ENCODE peak calls at places on chromosomes 3 and 15, in ten cellular contexts. M is HCT116, W is prostate gland, K is transverse colon, T is SK-N-SH, Y is suprapubic skin, U is GM23338, P is breast epithelium, Z is sigmoid colon, H is K562. S is an unnamed sample. For H3K4me1, the result is how much of the 10 kb centered on the place peaks cover.

GRCh38 chr3:196603683-196604082 is 35.2 kb downstream of the FBXO45 start:
- DNase-seq in M (no peak), W (no peak), K (no peak), T (no peak), Y (no peak), U (no peak), P (no peak), Z (no peak), H (no peak), S (no peak)

GRCh38 chr15:60349589-60349988 is 48.2 kb downstream of the ANXA2 start:
- DNase-seq in M (no peak), W (no peak), K (no peak), T (no peak), Y (no peak), U (no peak), P (no peak), Z (no peak), H (no peak), S (no peak)

GRCh38 chr15:32730677-32731654 is 13.2 kb downstream of the GREM1 start:
- DNase-seq in M (peak), W (peak), K (peak), T (no peak), Y (no peak), U (peak), P (no peak), Z (no peak), H (peak), S (peak)

GRCh38 chr3:16290007-16290826 is 25.2 kb downstream of the OXNAD1 start:
- DNase-seq in M (peak), W (no peak), K (peak), T (peak), Y (no peak), U (peak), P (no peak), Z (no peak), H (peak), S (peak)

GRCh38 chr3:139941580-139941979 is 6.6 kb downstream of the CLSTN2 start:
- DNase-seq in M (no peak), W (no peak), K (no peak), T (no peak), Y (no peak), U (no peak), P (no peak), Z (no peak), H (no peak), S (no peak)

GRCh38 chr15:63408514-63408913 is 26.9 kb upstream of the CA12 start:
- DNase-seq in M (no peak), W (no peak), K (no peak), T (no peak), Y (no peak), U (no peak), P (no peak), Z (no peak), H (no peak), S (no peak)

GRCh38 chr3:58560771-58561311 is 16.4 kb downstream of the FAM107A start:
- DNase-seq in M (no peak), W (no peak), K (no peak), T (no peak), Y (no peak), U (peak), P (no peak), Z (no peak), H (peak), S (no peak)

GRCh38 chr3:133935843-133936825 is 40.5 kb upstream of the RAB6B start:
- DNase-seq in M (no peak), W (no peak), K (no peak), T (no peak), Y (peak), U (no peak), P (no peak), Z (peak), H (no peak), S (peak)

GRCh38 chr3:41075958-41076357 is 123.3 kb upstream of the CTNNB1 start:
- DNase-seq in M (no peak), W (no peak), K (no peak), T (peak), Y (no peak), U (peak), P (no peak), Z (peak), H (no peak), S (no peak)

GRCh38 chr15:68431037-68431791 is 749 bp downstream of the ITGA11 start:
- DNase-seq in M (no peak), W (no peak), K (no peak), T (peak), Y (no peak), U (peak), P (peak), Z (no peak), H (no peak), S (peak)

GRCh38 chr15:69116391-69116790 is 44.0 kb upstream of the GLCE start:
- DNase-seq in M (no peak), W (no peak), K (no peak), T (no peak), Y (no peak), U (peak), P (no peak), Z (no peak), H (no peak), S (no peak)

GRCh38 chr3:4709336-4709735 is 216.2 kb downstream of the ITPR1 start:
- DNase-seq in M (no peak), W (no peak), K (no peak), T (no peak), Y (no peak), U (no peak), P (no peak), Z (no peak), H (no peak), S (no peak)

GRCh38 chr3:60610441-60611112 is 640.7 kb downstream of the FHIT start:
- DNase-seq in M (no peak), W (no peak), K (peak), T (no peak), Y (peak), U (no peak), P (no peak), Z (peak), H (no peak), S (peak)

GRCh38 chr15:79973445-79974180 is 2.6 kb upstream of the BCL2A1 start:
- DNase-seq in M (no peak), W (no peak), K (no peak), T (no peak), Y (no peak), U (no peak), P (no peak), Z (no peak), H (no peak), S (no peak)

GRCh38 chr3:55402886-55403605 is 84.1 kb downstream of the WNT5A start:
- DNase-seq in M (no peak), W (no peak), K (no peak), T (no peak), Y (no peak), U (no peak), P (no peak), Z (no peak), H (no peak), S (no peak)

GRCh38 chr3:173761161-173761560 is 363.6 kb downstream of the NLGN1 start:
- DNase-seq in M (no peak), W (no peak), K (no peak), T (no peak), Y (no peak), U (no peak), P (no peak), Z (no peak), H (no peak), S (no peak)

GRCh38 chr3:89690649-89691048 is 583.2 kb downstream of the EPHA3 start:
- DNase-seq in M (no peak), W (no peak), K (no peak), T (no peak), Y (no peak), U (peak), P (no peak), Z (no peak), H (no peak), S (no peak)

GRCh38 chr3:9901967-9902366 is 681 bp upstream of the IL17RE start:
- DNase-seq in M (no peak), W (no peak), K (no peak), T (no peak), Y (no peak), U (no peak), P (no peak), Z (no peak), H (no peak), S (no peak)

GRCh38 chr3:31709005-31709404 is 176.3 kb downstream of the STT3B start:
- DNase-seq in M (no peak), W (no peak), K (no peak), T (no peak), Y (no peak), U (no peak), P (no peak), Z (no peak), H (no peak), S (no peak)

GRCh38 chr15:39345176-39345575 is 235.7 kb upstream of the THBS1 start:
- DNase-seq in M (no peak), W (no peak), K (no peak), T (no peak), Y (no peak), U (peak), P (no peak), Z (no peak), H (no peak), S (no peak)

GRCh38 chr15:80898040-80898439 is 91.6 kb downstream of the MESD start:
- DNase-seq in M (no peak), W (no peak), K (no peak), T (no peak), Y (no peak), U (no peak), P (no peak), Z (no peak), H (no peak), S (no peak)

GRCh38 chr3:99468918-99469317 is 169.5 kb upstream of the COL8A1 start:
- DNase-seq in M (no peak), W (no peak), K (no peak), T (no peak), Y (no peak), U (no peak), P (no peak), Z (no peak), H (no peak), S (no peak)

GRCh38 chr3:4983739-4984510 is 4.7 kb downstream of the BHLHE40 start:
- DNase-seq in M (peak), W (no peak), K (peak), T (no peak), Y (peak), U (no peak), P (no peak), Z (no peak), H (peak), S (peak)

GRCh38 chr15:50506121-50506520 is 40.3 kb downstream of the USP50 start:
- DNase-seq in M (no peak), W (no peak), K (no peak), T (no peak), Y (no peak), U (peak), P (no peak), Z (no peak), H (no peak), S (no peak)

GRCh38 chr3:58387650-58388546 is 45.7 kb downstream of the PDHB start:
- DNase-seq in M (no peak), W (no peak), K (no peak), T (no peak), Y (no peak), U (no peak), P (no peak), Z (no peak), H (no peak), S (no peak)

GRCh38 chr3:22893001-22893400 is 310.1 kb upstream of the UBE2E2 start:
- DNase-seq in M (no peak), W (no peak), K (no peak), T (no peak), Y (no peak), U (no peak), P (no peak), Z (no peak), H (no peak), S (no peak)

GRCh38 chr15:91049378-91050127 is 27.2 kb upstream of the VPS33B start:
- DNase-seq in M (peak), W (peak), K (peak), T (peak), Y (no peak), U (peak), P (peak), Z (peak), H (peak), S (peak)

GRCh38 chr3:17951241-17951640 is 208.8 kb upstream of the TBC1D5 start:
- DNase-seq in M (no peak), W (no peak), K (no peak), T (no peak), Y (no peak), U (no peak), P (no peak), Z (no peak), H (no peak), S (no peak)

GRCh38 chr3:81580399-81580798 is 181.0 kb downstream of the GBE1 start:
- DNase-seq in M (no peak), W (no peak), K (no peak), T (no peak), Y (no peak), U (peak), P (no peak), Z (no peak), H (no peak), S (no peak)

DNA sequence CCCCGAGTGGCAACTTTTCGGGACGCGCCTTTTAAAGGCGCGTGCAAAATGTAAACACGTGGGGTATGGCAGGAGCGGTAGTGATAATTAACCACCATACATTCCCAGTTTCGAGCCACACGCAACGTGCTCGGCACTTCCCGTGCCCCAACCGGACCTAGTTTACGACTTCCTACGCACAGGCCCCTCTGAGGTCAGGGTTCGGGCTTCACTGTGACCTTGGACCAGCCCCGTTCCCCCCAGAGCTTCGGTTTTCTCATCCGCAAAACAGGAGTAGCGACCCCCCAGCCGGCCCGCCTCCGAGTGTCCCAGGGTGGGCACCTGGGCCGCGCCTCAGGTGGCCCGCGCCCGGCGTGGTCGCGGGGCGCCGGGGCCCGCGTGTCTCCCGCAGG is 451 bp downstream of the CHCHD4 start:
- DNase-seq in M (no peak), W (no peak), K (peak), T (peak), Y (peak), U (peak), P (no peak), Z (peak), H (no peak), S (peak)
- TF ChIP-seq POLR2AphosphoS5 in M (no peak), W (no peak), K (no peak), T (no peak), Y (no peak), U (no peak), P (no peak), Z (no peak), H (no peak), S (no peak)

GRCh38 chr15:70280781-70281180 is 183.1 kb upstream of the TLE3 start:
- DNase-seq in M (no peak), W (no peak), K (peak), T (no peak), Y (no peak), U (no peak), P (no peak), Z (no peak), H (no peak), S (no peak)

GRCh38 chr15:70283511-70283910 is 185.8 kb upstream of the TLE3 start:
- DNase-seq in M (no peak), W (no peak), K (no peak), T (no peak), Y (no peak), U (no peak), P (no peak), Z (no peak), H (no peak), S (no peak)

GRCh38 chr15:70281811-70282307 is 184.1 kb upstream of the TLE3 start:
- DNase-seq in M (no peak), W (no peak), K (no peak), T (no peak), Y (no peak), U (no peak), P (no peak), Z (no peak), H (no peak), S (no peak)

GRCh38 chr15:70279096-70279495 is 181.4 kb upstream of the TLE3 start:
- DNase-seq in M (no peak), W (no peak), K (no peak), T (no peak), Y (no peak), U (no peak), P (no peak), Z (no peak), H (no peak), S (no peak)

DNA sequence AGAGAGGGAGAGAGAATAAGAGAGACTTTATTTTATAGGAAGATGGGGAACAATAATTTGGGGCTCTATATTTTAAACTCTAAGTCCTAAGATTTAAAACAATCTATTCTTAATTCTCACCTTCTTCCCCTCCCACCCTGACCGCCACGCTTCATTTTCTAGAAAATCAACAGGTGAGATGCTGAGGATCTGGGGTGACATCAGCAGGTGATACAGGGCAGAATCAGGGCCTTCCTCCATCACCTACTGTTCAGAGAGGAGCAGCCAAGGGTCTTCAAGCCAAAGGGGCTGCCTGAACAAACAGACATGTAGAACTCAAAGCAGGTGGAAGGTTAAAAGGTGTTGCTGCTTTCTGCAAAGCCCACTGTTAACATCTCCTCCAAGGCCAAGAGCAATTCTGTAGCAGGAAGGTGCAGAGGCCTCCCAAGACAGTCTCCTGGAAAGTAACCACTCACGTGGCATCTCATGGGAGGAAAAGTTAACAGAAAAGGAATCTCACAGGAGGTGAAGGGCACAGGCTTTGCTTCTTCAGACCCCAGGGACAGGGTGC is 183.6 kb upstream of the TLE3 start:
- DNase-seq in M (no peak), W (no peak), K (no peak), T (no peak), Y (no peak), U (no peak), P (no peak), Z (no peak), H (no peak), S (no peak)
- H3K27ac ChIP-seq in M (no peak), W (no peak), K (no peak), T (no peak), Y (no peak), U (no peak), P (no peak), Z (peak), H (no peak), S (no peak)

GRCh38 chr3:177652556-177653290 is 455.4 kb upstream of the TBL1XR1 start:
- DNase-seq in M (no peak), W (no peak), K (no peak), T (no peak), Y (no peak), U (no peak), P (no peak), Z (no peak), H (no peak), S (no peak)

GRCh38 chr3:177642482-177643163 is 445.3 kb upstream of the TBL1XR1 start:
- DNase-seq in M (no peak), W (no peak), K (no peak), T (peak), Y (no peak), U (no peak), P (no peak), Z (no peak), H (no peak), S (no peak)

GRCh38 chr3:177642042-177642441 is 444.8 kb upstream of the TBL1XR1 start:
- DNase-seq in M (no peak), W (no peak), K (no peak), T (no peak), Y (no peak), U (no peak), P (no peak), Z (no peak), H (no peak), S (no peak)

GRCh38 chr3:177646749-177647148 is 449.5 kb upstream of the TBL1XR1 start:
- DNase-seq in M (no peak), W (no peak), K (peak), T (no peak), Y (no peak), U (no peak), P (no peak), Z (no peak), H (no peak), S (no peak)

DNA sequence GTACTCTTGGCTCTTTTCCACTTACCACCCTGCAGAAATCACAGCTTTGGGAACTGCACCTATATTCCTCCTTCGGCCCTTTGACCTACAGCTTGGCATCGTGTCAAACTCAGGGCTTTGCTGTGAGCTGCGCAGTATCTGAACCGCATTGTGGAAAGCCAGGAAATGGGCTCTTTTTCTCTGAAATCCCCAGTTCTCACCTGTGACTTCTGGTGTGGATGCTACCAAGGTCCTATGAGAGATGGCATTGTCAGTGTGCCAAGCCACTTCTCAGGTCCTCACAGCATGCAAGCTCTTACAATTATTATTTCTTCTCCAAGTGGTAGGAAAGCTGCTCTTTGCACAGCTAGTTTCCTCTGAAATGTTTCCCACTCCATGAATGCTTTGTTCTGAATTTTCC is 450.6 kb upstream of the TBL1XR1 start:
- DNase-seq in M (no peak), W (no peak), K (no peak), T (no peak), Y (no peak), U (no peak), P (no peak), Z (no peak), H (no peak), S (no peak)
- H3K4me1 ChIP-seq in M (under half), W (under half), K (under half), T (under half), Y (under half), U (under half), P (under half), Z (under half), H (under half), S (under half)

GRCh38 chr3:48000212-48000611 is 16.0 kb downstream of the MAP4 start:
- DNase-seq in M (no peak), W (no peak), K (no peak), T (no peak), Y (no peak), U (no peak), P (no peak), Z (no peak), H (no peak), S (no peak)

GRCh38 chr3:48002787-48003186 is 13.4 kb downstream of the MAP4 start:
- DNase-seq in M (no peak), W (no peak), K (no peak), T (no peak), Y (no peak), U (no peak), P (no peak), Z (no peak), H (no peak), S (no peak)

GRCh38 chr3:48004694-48005093 is 11.5 kb downstream of the MAP4 start:
- DNase-seq in M (no peak), W (no peak), K (no peak), T (no peak), Y (no peak), U (no peak), P (no peak), Z (no peak), H (no peak), S (no peak)

GRCh38 chr3:47996440-47996839 is 19.8 kb downstream of the MAP4 start:
- DNase-seq in M (no peak), W (no peak), K (no peak), T (no peak), Y (no peak), U (no peak), P (no peak), Z (no peak), H (no peak), S (no peak)

DNA sequence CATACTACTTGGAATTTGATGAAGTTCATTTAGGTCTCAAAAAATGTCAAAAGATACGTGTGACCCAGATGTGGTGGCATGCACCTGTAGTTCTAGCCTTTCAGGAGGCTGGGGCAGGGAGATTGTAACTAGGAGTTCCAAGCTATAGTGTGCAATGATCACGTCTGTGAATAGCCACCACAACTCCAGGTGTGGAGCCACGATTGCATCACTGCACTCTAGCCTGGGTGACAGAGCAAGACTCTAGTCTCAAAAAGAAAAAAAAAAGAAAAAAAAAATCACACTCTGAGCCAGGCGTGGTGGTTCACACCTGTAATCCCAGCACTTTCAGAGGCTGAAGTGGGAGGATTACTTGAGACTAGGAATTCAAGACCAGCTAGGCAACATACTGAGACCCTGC is 14.2 kb downstream of the MAP4 start:
- DNase-seq in M (no peak), W (no peak), K (no peak), T (no peak), Y (no peak), U (no peak), P (no peak), Z (no peak), H (no peak), S (no peak)
- TF ChIP-seq POLR2AphosphoS5 in M (no peak), W (no peak), K (no peak), T (no peak), Y (no peak), U (no peak), P (no peak), Z (no peak), H (no peak), S (no peak)

GRCh38 chr3:12845790-12846189 is 4.4 kb upstream of the RPL32 start:
- DNase-seq in M (no peak), W (no peak), K (no peak), T (no peak), Y (no peak), U (no peak), P (no peak), Z (no peak), H (no peak), S (no peak)
- H3K27ac ChIP-seq in M (no peak), W (no peak), K (no peak), T (no peak), Y (no peak), U (no peak), P (no peak), Z (no peak), H (no peak), S (no peak)